ENCODE peak calls at places on chromosomes 3 and 15, in four cellular contexts. X is A549, H is HepG2, V is GM12878. G is an unnamed sample.

GRCh38 chr3:183490653-183491052 is 62.2 kb upstream of the MCF2L2 start:
- DNase-seq in X (peak), V (no peak), H (peak), G (no peak)

GRCh38 chr3:102094523-102094922 is 245.2 kb downstream of the NFKBIZ start:
- DNase-seq in X (no peak), V (no peak), H (no peak), G (no peak)

GRCh38 chr15:83844742-83845141 is 190.8 kb downstream of the ADAMTSL3 start:
- DNase-seq in X (no peak), V (no peak), H (no peak), G (no peak)

GRCh38 chr15:37099321-37100108 is 834 bp downstream of the MEIS2 start:
- DNase-seq in H (peak), X (peak), V (no peak), G (peak)

GRCh38 chr15:60389261-60390077 is 8.3 kb downstream of the ANXA2 start:
- DNase-seq in V (peak), H (no peak), X (no peak), G (no peak)

GRCh38 chr3:127887321-127887720 is 27.7 kb upstream of the KBTBD12 start:
- DNase-seq in H (no peak), V (no peak), X (no peak), G (no peak)

GRCh38 chr3:11084098-11084497 is 70.2 kb upstream of the HRH1 start:
- DNase-seq in V (no peak), H (no peak), X (no peak), G (peak)

GRCh38 chr3:29972594-29972993 is 633.8 kb upstream of the TGFBR2 start:
- DNase-seq in H (no peak), X (no peak), V (no peak), G (no peak)

GRCh38 chr3:171967137-171967783 is 72.1 kb upstream of the FNDC3B start:
- DNase-seq in H (peak), X (peak), V (no peak), G (no peak)

GRCh38 chr3:78221300-78221699 is 1181.4 kb downstream of the ROBO2 start:
- DNase-seq in X (no peak), V (no peak), H (no peak), G (no peak)

GRCh38 chr3:157335677-157336076 is 101.0 kb upstream of the PTX3 start:
- DNase-seq in V (no peak), H (no peak), X (peak), G (no peak)

DNA sequence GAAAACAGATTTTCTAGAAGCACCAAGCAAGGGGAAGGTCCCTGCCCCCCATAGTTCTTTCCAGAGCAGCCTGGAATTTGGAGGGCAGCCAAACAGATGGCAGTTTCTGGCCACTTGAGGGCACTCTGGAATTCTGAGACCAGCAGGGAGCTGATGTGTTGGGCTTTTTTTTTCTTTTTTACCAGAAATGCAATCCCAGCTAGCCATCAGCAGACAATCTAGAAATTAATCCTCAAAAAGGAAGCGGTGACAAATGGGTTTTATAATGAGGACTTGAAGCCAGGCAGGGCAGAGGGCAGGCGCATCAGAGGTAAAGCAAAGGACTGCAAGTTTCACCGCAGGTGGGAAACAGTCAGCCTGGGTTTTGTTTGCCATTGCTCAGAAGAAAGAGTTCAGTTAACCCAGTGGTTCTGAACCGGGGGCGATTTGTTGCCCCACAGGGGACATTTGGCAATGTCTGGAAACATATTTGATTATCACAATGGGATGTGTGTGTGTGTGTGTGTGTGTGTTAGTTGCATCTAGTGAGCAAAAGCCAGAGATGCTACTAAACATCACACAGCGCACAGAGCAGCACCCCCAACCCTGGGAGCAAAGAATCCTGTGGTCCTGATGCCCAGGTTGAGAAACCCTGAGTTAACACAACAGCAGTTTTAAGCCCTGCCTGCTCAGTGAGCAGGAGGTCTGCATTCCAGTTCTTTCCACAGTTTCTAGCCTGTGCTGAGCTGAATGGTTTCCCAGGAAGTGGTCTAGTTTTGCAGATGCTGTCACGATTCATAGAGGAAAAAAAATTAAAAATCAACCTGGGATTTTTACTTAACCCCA is 170.8 kb upstream of the PROK2 start:
- DNase-seq in V (peak), X (peak), H (peak), G (peak)
- TF ChIP-seq PBX3 in V (no peak), X (no peak), H (no peak), G (peak)

DNA sequence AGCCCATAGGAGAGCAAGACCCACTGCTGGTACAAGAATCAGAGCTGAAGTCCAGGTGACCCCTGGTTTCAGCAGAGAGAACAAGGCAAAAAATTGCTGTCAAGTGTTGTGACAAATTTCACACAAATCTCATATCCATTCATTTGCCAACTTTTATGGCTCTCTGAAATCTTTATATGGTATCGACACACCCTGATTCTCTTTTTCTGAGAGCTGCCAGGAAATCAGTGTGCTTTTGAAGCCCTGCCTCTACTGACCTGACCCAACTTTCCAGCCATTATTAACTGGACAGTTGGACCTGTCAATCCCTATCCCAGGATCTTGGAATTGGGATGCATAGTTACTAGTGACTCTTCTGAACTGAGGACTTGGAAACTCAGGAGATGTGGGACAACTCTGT is 288.2 kb upstream of the GADL1 start:
- DNase-seq in H (no peak), X (no peak), V (no peak), G (no peak)
- TF ChIP-seq PBX3 in H (no peak), X (no peak), V (no peak), G (no peak)

GRCh38 chr3:64674591-64675076 is 13.2 kb downstream of the ADAMTS9 start:
- DNase-seq in V (no peak), X (no peak), H (no peak), G (peak)
- TF ChIP-seq PBX3 in V (no peak), X (no peak), H (no peak), G (no peak)

GRCh38 chr15:91302588-91303439 is 202.8 kb downstream of the SV2B start:
- DNase-seq in H (peak), X (peak), V (peak), G (peak)
- TF ChIP-seq PBX3 in H (no peak), X (no peak), V (no peak), G (no peak)

GRCh38 chr3:163809540-163809993 is 1268.7 kb downstream of the SI start:
- DNase-seq in H (no peak), V (peak), X (no peak), G (no peak)
- TF ChIP-seq PBX3 in H (no peak), V (no peak), X (no peak), G (no peak)

GRCh38 chr3:5136619-5137429 is 14.7 kb downstream of the ARL8B start:
- DNase-seq in X (peak), V (no peak), H (peak), G (peak)
- TF ChIP-seq PBX3 in X (no peak), V (no peak), H (no peak), G (no peak)

GRCh38 chr3:184717608-184717995 is 5.7 kb upstream of the MAGEF1 start:
- DNase-seq in X (no peak), V (no peak), H (no peak), G (no peak)

GRCh38 chr3:184715943-184716651 is 4.2 kb upstream of the MAGEF1 start:
- DNase-seq in V (no peak), H (no peak), X (no peak), G (no peak)

GRCh38 chr3:184718431-184718830 is 6.6 kb upstream of the MAGEF1 start:
- DNase-seq in H (no peak), V (no peak), X (no peak), G (no peak)

GRCh38 chr3:184719709-184720108 is 7.8 kb upstream of the MAGEF1 start:
- DNase-seq in V (no peak), H (no peak), X (no peak), G (no peak)

GRCh38 chr3:184716652-184717607 is 5.1 kb upstream of the MAGEF1 start:
- DNase-seq in V (no peak), X (no peak), H (peak), G (peak)
- TF ChIP-seq PBX3 in V (no peak), X (no peak), H (no peak), G (no peak)

G was measured in SK-N-SH.